ENCODE peak calls at places on chromosomes 1 and 21, in six cellular contexts. I is osteocyte; G is stomach; F is right lobe of liver; C is stimulated activated CD4-positive, alpha-beta T cell treated with anti-CD3 and anti-CD28 coated beads, Interleukin-2, amount 100 ng/mL, for 48 hours; Z is ecto neural progenitor cell. S is an unnamed sample.

GRCh38 chr1:193676996-193677569 is 490.7 kb upstream of the B3GALT2 start:
- DNase-seq in I (no peak), G (no peak), F (no peak), C (no peak), Z (no peak), S (no peak)

GRCh38 chr1:156124557-156125483 is 10.3 kb downstream of the LMNA start:
- DNase-seq in I (no peak), G (no peak), F (no peak), C (no peak), Z (no peak), S (no peak)

GRCh38 chr1:36411674-36412648 is 14.3 kb upstream of the LSM10 start:
- DNase-seq in I (no peak), G (no peak), F (no peak), C (peak; percentile 25), Z (no peak), S (peak; percentile 27)

GRCh38 chr1:212754193-212754592 is 37.4 kb downstream of the NSL1 start:
- DNase-seq in I (no peak), G (no peak), F (no peak), C (no peak), Z (no peak), S (no peak)

GRCh38 chr1:10399487-10399917 is 638 bp downstream of the PGD start:
- DNase-seq in I (no peak), G (no peak), F (peak; percentile 40), C (peak; percentile 6), Z (no peak), S (no peak)

GRCh38 chr1:165886193-165886592 is 58.8 kb downstream of the UCK2 start:
- DNase-seq in I (no peak), G (no peak), F (no peak), C (no peak), Z (no peak), S (no peak)

GRCh38 chr1:62117416-62117815 is 77.2 kb upstream of the L1TD1 start:
- DNase-seq in I (no peak), G (no peak), F (no peak), C (no peak), Z (no peak), S (no peak)

GRCh38 chr1:4691766-4692405 is 37.5 kb downstream of the AJAP1 start:
- DNase-seq in I (no peak), G (no peak), F (no peak), C (no peak), Z (no peak), S (no peak)

GRCh38 chr1:53068314-53069084 is 6.5 kb downstream of the PODN start:
- DNase-seq in I (peak; percentile 75), G (peak; percentile 11), F (no peak), C (no peak), Z (no peak), S (no peak)

GRCh38 chr1:76746195-76746594 is 121.1 kb upstream of the ST6GALNAC5 start:
- DNase-seq in I (no peak), G (no peak), F (no peak), C (no peak), Z (no peak), S (no peak)

GRCh38 chr1:25889470-25889869 is 14.0 kb upstream of the PAQR7 start:
- DNase-seq in I (no peak), G (no peak), F (no peak), C (no peak), Z (no peak), S (no peak)

GRCh38 chr1:14658642-14659041 is 60.2 kb downstream of the KAZN start:
- DNase-seq in I (no peak), G (no peak), F (no peak), C (no peak), Z (no peak), S (no peak)

GRCh38 chr1:53448241-53448841 is 10.9 kb upstream of the DMRTB1 start:
- DNase-seq in I (no peak), G (no peak), F (no peak), C (no peak), Z (no peak), S (no peak)

GRCh38 chr1:156379420-156380165 is 10.6 kb downstream of the RHBG start:
- DNase-seq in I (no peak), G (no peak), F (no peak), C (no peak), Z (no peak), S (no peak)

GRCh38 chr1:180266275-180267210 is 36.5 kb downstream of the LHX4 start:
- DNase-seq in I (peak; percentile 79), G (no peak), F (no peak), C (no peak), Z (peak; percentile 41), S (no peak)

GRCh38 chr1:247905899-247906503 is 10.6 kb downstream of the OR2W3 start:
- DNase-seq in I (no peak), G (no peak), F (no peak), C (no peak), Z (no peak), S (no peak)

GRCh38 chr1:50271337-50271736 is 151.9 kb downstream of the DMRTA2 start:
- DNase-seq in I (no peak), G (no peak), F (no peak), C (no peak), Z (no peak), S (no peak)

GRCh38 chr1:116359060-116359830 is 13.8 kb upstream of the ATP1A1 start:
- DNase-seq in I (no peak), G (no peak), F (no peak), C (no peak), Z (no peak), S (no peak)

GRCh38 chr1:61914823-61915482 is 172.7 kb downstream of the PATJ start:
- DNase-seq in I (no peak), G (no peak), F (no peak), C (no peak), Z (no peak), S (no peak)

GRCh38 chr21:44502559-44502958 is 37.4 kb downstream of the KRTAP10-1 start:
- DNase-seq in I (no peak), G (no peak), F (peak; percentile 14), C (no peak), Z (no peak), S (no peak)

GRCh38 chr1:68481041-68481440 is 15.8 kb downstream of the DEPDC1 start:
- DNase-seq in I (no peak), G (no peak), F (no peak), C (no peak), Z (no peak), S (no peak)

GRCh38 chr1:210688482-210689233 is 360.0 kb downstream of the HHAT start:
- DNase-seq in I (no peak), G (no peak), F (no peak), C (no peak), Z (no peak), S (no peak)

GRCh38 chr1:212749924-212750535 is 41.5 kb downstream of the NSL1 start:
- DNase-seq in I (no peak), G (no peak), F (no peak), C (no peak), Z (no peak), S (no peak)

GRCh38 chr1:52237430-52237829 is 95.5 kb downstream of the ZFYVE9 start:
- DNase-seq in I (no peak), G (no peak), F (no peak), C (no peak), Z (no peak), S (no peak)

GRCh38 chr21:29943885-29944284 is 4.1 kb upstream of the GRIK1 start:
- DNase-seq in I (no peak), G (no peak), F (no peak), C (no peak), Z (no peak), S (no peak)